ENCODE peak calls at places on chromosomes 4 and X, in six cellular contexts. One of them, this sample, is unnamed.

GRCh38 chrX:130173190-130173895 is 1.6 kb downstream of the RAB33A start:
- ATAC-seq in lung: peak
- ATAC-seq in HCT116: no peak
- ATAC-seq in GM23338: no peak
- ATAC-seq in pancreas: peak
- ATAC-seq in mucosa of descending colon: peak
- ATAC-seq in this sample: peak

GRCh38 chrX:68710870-68711576 is 63.6 kb downstream of the STARD8 start:
- ATAC-seq in pancreas: peak
- ATAC-seq in GM23338: peak
- ATAC-seq in lung: no peak
- ATAC-seq in HCT116: peak
- ATAC-seq in mucosa of descending colon: peak
- ATAC-seq in this sample: peak

GRCh38 chr4:52837716-52838558 is 24.2 kb upstream of the RASL11B start:
- ATAC-seq in pancreas: peak
- ATAC-seq in lung: no peak
- ATAC-seq in mucosa of descending colon: no peak
- ATAC-seq in HCT116: peak
- ATAC-seq in GM23338: no peak
- ATAC-seq in this sample: no peak

GRCh38 chr4:120611092-120611491 is 311.4 kb downstream of the PRDM5 start:
- ATAC-seq in HCT116: no peak
- ATAC-seq in GM23338: no peak
- ATAC-seq in pancreas: no peak
- ATAC-seq in lung: no peak
- ATAC-seq in mucosa of descending colon: no peak
- ATAC-seq in this sample: no peak

GRCh38 chrX:12978205-12979010 is 3.5 kb downstream of the TMSB4X start:
- ATAC-seq in lung: no peak
- ATAC-seq in pancreas: peak
- ATAC-seq in HCT116: no peak
- ATAC-seq in GM23338: peak
- ATAC-seq in mucosa of descending colon: peak
- ATAC-seq in this sample: no peak

GRCh38 chrX:22526339-22526738 is 253.6 kb downstream of the CBLL2 start:
- ATAC-seq in HCT116: no peak
- ATAC-seq in pancreas: no peak
- ATAC-seq in GM23338: no peak
- ATAC-seq in mucosa of descending colon: no peak
- ATAC-seq in lung: no peak
- ATAC-seq in this sample: no peak

GRCh38 chrX:109685656-109686078 is 47.4 kb downstream of the ACSL4 start:
- ATAC-seq in mucosa of descending colon: no peak
- ATAC-seq in lung: no peak
- ATAC-seq in GM23338: no peak
- ATAC-seq in HCT116: no peak
- ATAC-seq in pancreas: no peak
- ATAC-seq in this sample: no peak

GRCh38 chrX:50430917-50431316 is 39.7 kb downstream of the DGKK start:
- ATAC-seq in mucosa of descending colon: no peak
- ATAC-seq in pancreas: no peak
- ATAC-seq in GM23338: no peak
- ATAC-seq in HCT116: no peak
- ATAC-seq in lung: no peak
- ATAC-seq in this sample: no peak

GRCh38 chrX:152842772-152843338 is 12.0 kb downstream of the NSDHL start:
- ATAC-seq in HCT116: no peak
- ATAC-seq in pancreas: no peak
- ATAC-seq in mucosa of descending colon: no peak
- ATAC-seq in GM23338: no peak
- ATAC-seq in lung: no peak
- ATAC-seq in this sample: no peak

GRCh38 chr4:26726655-26727387 is 133.8 kb upstream of the STIM2 start:
- ATAC-seq in GM23338: no peak
- ATAC-seq in pancreas: no peak
- ATAC-seq in HCT116: peak
- ATAC-seq in mucosa of descending colon: no peak
- ATAC-seq in lung: no peak
- ATAC-seq in this sample: no peak

GRCh38 chr4:2743518-2744445 is 12.4 kb downstream of the TNIP2 start:
- ATAC-seq in mucosa of descending colon: peak
- ATAC-seq in GM23338: no peak
- ATAC-seq in pancreas: peak
- ATAC-seq in HCT116: no peak
- ATAC-seq in lung: no peak
- ATAC-seq in this sample: no peak
- TF ChIP-seq CTCF in mucosa of descending colon: no peak
- TF ChIP-seq CTCF in GM23338: no peak
- TF ChIP-seq CTCF in pancreas: no peak
- TF ChIP-seq CTCF in HCT116: no peak
- TF ChIP-seq CTCF in lung: no peak
- TF ChIP-seq CTCF in this sample: no peak

GRCh38 chr4:28225689-28226353 is 1365.2 kb downstream of the STIM2 start:
- ATAC-seq in HCT116: no peak
- ATAC-seq in lung: no peak
- ATAC-seq in GM23338: no peak
- ATAC-seq in mucosa of descending colon: no peak
- ATAC-seq in pancreas: no peak
- ATAC-seq in this sample: no peak
- TF ChIP-seq CTCF in HCT116: no peak
- TF ChIP-seq CTCF in lung: no peak
- TF ChIP-seq CTCF in GM23338: peak
- TF ChIP-seq CTCF in mucosa of descending colon: no peak
- TF ChIP-seq CTCF in pancreas: no peak
- TF ChIP-seq CTCF in this sample: no peak

DNA sequence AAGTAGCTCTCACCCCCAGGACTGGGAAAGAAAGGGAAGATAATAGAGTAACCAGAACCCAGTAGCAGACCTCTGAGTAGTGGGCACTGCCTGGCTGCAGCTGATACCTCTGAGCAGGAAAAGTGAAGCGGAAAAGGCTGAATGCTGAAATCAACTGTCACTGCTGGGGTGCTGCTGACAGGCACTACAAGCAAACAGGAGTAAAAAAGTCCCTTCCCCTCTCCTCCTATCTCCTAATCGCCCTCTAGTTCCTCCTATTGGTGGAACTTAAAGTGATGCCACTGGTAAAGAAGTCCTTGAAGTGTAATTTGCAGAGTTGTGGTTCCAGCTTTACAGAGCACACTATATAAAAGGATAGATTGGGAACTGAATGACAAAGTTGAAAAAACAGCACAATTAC is 32.8 kb upstream of the GLRB start:
- ATAC-seq in mucosa of descending colon: no peak
- ATAC-seq in lung: no peak
- ATAC-seq in pancreas: no peak
- ATAC-seq in HCT116: peak
- ATAC-seq in GM23338: peak
- ATAC-seq in this sample: no peak
- TF ChIP-seq CTCF in mucosa of descending colon: no peak
- TF ChIP-seq CTCF in lung: no peak
- TF ChIP-seq CTCF in pancreas: no peak
- TF ChIP-seq CTCF in HCT116: no peak
- TF ChIP-seq CTCF in GM23338: peak
- TF ChIP-seq CTCF in this sample: no peak

DNA sequence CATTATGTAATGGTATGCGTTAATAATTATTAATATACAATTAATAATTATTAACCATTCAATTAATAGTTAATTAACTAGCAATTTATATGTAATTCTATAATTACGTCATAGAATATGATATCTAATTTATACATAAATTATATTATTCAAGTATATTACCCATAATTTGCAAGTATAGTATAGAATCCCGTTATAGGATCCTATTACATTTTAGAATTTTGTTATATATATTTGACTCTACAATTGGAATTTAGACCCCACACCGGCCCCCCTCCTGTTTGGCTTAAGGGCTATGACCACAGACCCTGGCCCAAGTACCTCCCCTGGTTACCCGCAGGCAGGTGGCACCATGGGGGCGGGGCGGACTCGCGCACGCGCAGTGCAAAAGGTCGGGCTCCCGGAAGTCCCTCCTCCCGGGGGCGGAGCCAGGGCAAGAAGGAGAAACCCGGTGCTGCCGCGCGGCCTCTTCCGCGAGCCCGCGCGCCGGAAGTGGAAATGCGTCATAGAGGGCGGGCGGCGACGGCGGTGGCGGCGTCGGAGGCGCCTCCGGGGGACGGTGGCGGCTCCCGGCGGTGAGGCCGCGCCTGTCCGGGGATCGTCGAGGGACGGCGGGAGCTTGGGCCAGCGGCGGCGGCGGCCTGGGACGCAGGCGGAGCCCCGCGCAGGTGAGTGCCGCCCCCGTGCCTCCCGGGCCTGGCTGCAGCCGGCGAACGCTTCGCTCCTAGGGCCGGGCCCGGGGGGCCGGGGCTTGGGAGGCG is at the start of gene AKAP17A:
- ATAC-seq in lung: peak
- ATAC-seq in mucosa of descending colon: peak
- ATAC-seq in pancreas: peak
- ATAC-seq in GM23338: peak
- ATAC-seq in HCT116: peak
- ATAC-seq in this sample: peak
- TF ChIP-seq CTCF in lung: no peak
- TF ChIP-seq CTCF in mucosa of descending colon: no peak
- TF ChIP-seq CTCF in pancreas: no peak
- TF ChIP-seq CTCF in GM23338: no peak
- TF ChIP-seq CTCF in HCT116: no peak
- TF ChIP-seq CTCF in this sample: peak

DNA sequence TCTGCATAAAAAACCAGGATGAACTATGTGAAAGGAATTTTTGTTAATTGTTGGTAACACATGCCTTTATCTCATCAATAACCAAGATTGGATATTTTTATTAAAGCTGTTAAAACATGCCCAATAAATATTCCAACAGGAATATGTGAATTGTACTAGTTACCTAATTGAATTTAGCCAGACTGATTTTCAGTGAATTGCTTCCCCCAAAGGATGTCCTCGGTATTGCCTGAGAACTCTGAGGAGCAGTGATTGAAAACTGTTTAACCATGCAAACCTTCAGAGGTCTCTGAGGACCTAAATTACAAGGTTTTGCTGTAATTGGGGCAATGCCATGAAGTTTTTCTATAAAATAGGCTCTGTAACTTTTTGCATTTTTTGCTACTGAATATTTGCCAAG is 66.6 kb downstream of the BLTP1 start:
- ATAC-seq in mucosa of descending colon: no peak
- ATAC-seq in HCT116: peak
- ATAC-seq in lung: no peak
- ATAC-seq in pancreas: no peak
- ATAC-seq in GM23338: peak
- ATAC-seq in this sample: no peak
- TF ChIP-seq CTCF in mucosa of descending colon: no peak
- TF ChIP-seq CTCF in HCT116: peak
- TF ChIP-seq CTCF in lung: no peak
- TF ChIP-seq CTCF in pancreas: no peak
- TF ChIP-seq CTCF in GM23338: peak
- TF ChIP-seq CTCF in this sample: peak

GRCh38 chrX:38327007-38327774 is at the start of gene RPGR:
- ATAC-seq in pancreas: peak
- ATAC-seq in HCT116: peak
- ATAC-seq in mucosa of descending colon: peak
- ATAC-seq in GM23338: peak
- ATAC-seq in lung: peak
- ATAC-seq in this sample: peak
- TF ChIP-seq CTCF in pancreas: peak
- TF ChIP-seq CTCF in HCT116: peak
- TF ChIP-seq CTCF in mucosa of descending colon: peak
- TF ChIP-seq CTCF in GM23338: peak
- TF ChIP-seq CTCF in lung: peak
- TF ChIP-seq CTCF in this sample: peak

This sample was measured in gastroesophageal sphincter.